ENCODE peak calls at places on chromosome 14, in six cellular contexts. G is T-helper 2 cell; X is activated CD4-positive, alpha-beta T cell treated with anti-CD3 and anti-CD28 coated beads for 48 hours; P is endothelial cell; V is left ventricle myocardium inferior; C is MM.1S. K is an unnamed sample.

GRCh38 chr14:102826161-102826560 is 48.9 kb downstream of the TRAF3 start:
- DNase-seq in P (no peak), C (no peak), G (no peak), X (no peak), V (no peak), K (no peak)

GRCh38 chr14:95713596-95714371 is at the start of gene TCL1A:
- DNase-seq in X (no peak), P (no peak), V (no peak), G (no peak), C (no peak), K (no peak)

GRCh38 chr14:74655597-74656389 is 43.8 kb upstream of the LTBP2 start:
- DNase-seq in G (no peak), C (no peak), P (no peak), X (no peak), V (no peak), K (no peak)

GRCh38 chr14:35386673-35387125 is 17.9 kb downstream of the NFKBIA start:
- DNase-seq in P (no peak), G (no peak), V (peak), C (no peak), X (no peak), K (no peak)

GRCh38 chr14:33686218-33686617 is 264.7 kb downstream of the EGLN3 start:
- DNase-seq in X (no peak), G (no peak), V (no peak), P (no peak), C (no peak), K (no peak)

GRCh38 chr14:61476105-61476736 is 154.8 kb downstream of the PRKCH start:
- DNase-seq in X (no peak), V (no peak), C (no peak), P (no peak), G (no peak), K (no peak)

GRCh38 chr14:21940887-21941855 is 267.6 kb upstream of the OR4E1 start:
- DNase-seq in G (no peak), C (no peak), V (no peak), X (peak), P (peak), K (peak)

GRCh38 chr14:68633131-68633991 is 159.5 kb downstream of the ZFP36L1 start:
- DNase-seq in G (no peak), P (no peak), C (no peak), V (peak), X (no peak), K (no peak)

GRCh38 chr14:29865299-29865698 is 62.3 kb downstream of the PRKD1 start:
- DNase-seq in C (no peak), X (no peak), G (no peak), P (no peak), V (no peak), K (no peak)

GRCh38 chr14:97603201-97603600 is 806.0 kb downstream of the VRK1 start:
- DNase-seq in P (no peak), C (no peak), G (peak), X (peak), V (no peak), K (peak)